ENCODE peak calls at places on chromosomes 13 and 19, in five cellular contexts. F, K, I, W and J are unnamed samples.

GRCh38 chr13:24680258-24680920 is at the start of gene ATP12A:
- DNase-seq in F (no peak), K (no peak), I (peak), W (peak), J (peak)

GRCh38 chr13:100315522-100315921 is 226.6 kb downstream of the PCCA start:
- DNase-seq in F (no peak), K (no peak), I (no peak), W (peak), J (no peak)

GRCh38 chr13:51659276-51660127 is 75.2 kb downstream of the WDFY2 start:
- DNase-seq in F (no peak), K (no peak), I (no peak), W (no peak), J (no peak)

GRCh38 chr13:99421758-99422555 is 79.3 kb upstream of the TM9SF2 start:
- DNase-seq in F (no peak), K (no peak), I (no peak), W (no peak), J (no peak)

GRCh38 chr19:4764290-4764660 is 27.3 kb upstream of the FEM1A start:
- DNase-seq in F (no peak), K (no peak), I (no peak), W (no peak), J (no peak)

GRCh38 chr19:33344611-33345010 is 28.9 kb upstream of the CEBPG start:
- DNase-seq in F (no peak), K (no peak), I (no peak), W (no peak), J (no peak)

GRCh38 chr13:73894995-73895571 is 239.1 kb downstream of the KLF12 start:
- DNase-seq in F (no peak), K (no peak), I (no peak), W (no peak), J (peak)

GRCh38 chr19:45442927-45443461 is 19.3 kb upstream of the ERCC1 start:
- DNase-seq in F (no peak), K (peak), I (no peak), W (no peak), J (peak)

GRCh38 chr19:45110811-45111210 is 17.8 kb downstream of the PPP1R37 start:
- DNase-seq in F (peak), K (no peak), I (no peak), W (no peak), J (no peak)

GRCh38 chr13:21033866-21034601 is 27.4 kb downstream of the LATS2 start:
- DNase-seq in F (no peak), K (peak), I (no peak), W (no peak), J (no peak)

GRCh38 chr13:29162638-29163037 is 342.5 kb downstream of the MTUS2 start:
- DNase-seq in F (no peak), K (peak), I (no peak), W (no peak), J (no peak)

GRCh38 chr13:25215253-25215575 is 43.1 kb upstream of the AMER2 start:
- DNase-seq in F (no peak), K (no peak), I (no peak), W (no peak), J (no peak)

GRCh38 chr19:18896421-18896841 is 473 bp upstream of the CERS1 start:
- DNase-seq in F (peak), K (no peak), I (no peak), W (peak), J (peak)

GRCh38 chr13:99185606-99186005 is 15.0 kb upstream of the UBAC2 start:
- DNase-seq in F (no peak), K (no peak), I (no peak), W (no peak), J (no peak)

GRCh38 chr13:51590966-51591627 is 6.8 kb downstream of the WDFY2 start:
- DNase-seq in F (no peak), K (peak), I (no peak), W (peak), J (peak)

GRCh38 chr13:67506407-67506806 is 276.3 kb upstream of the PCDH9 start:
- DNase-seq in F (no peak), K (no peak), I (no peak), W (no peak), J (no peak)

GRCh38 chr19:49672131-49672919 is 4.7 kb upstream of the PRMT1 start:
- DNase-seq in F (peak), K (peak), I (peak), W (peak), J (peak)